ENCODE peak calls at places on chromosomes 5 and 9, in ten cellular contexts. One of them, this sample, is unnamed. For H3K4me1, the result is how much of the 10 kb centered on the place peaks cover.

GRCh38 chr5:158824167-158824882 is 275.4 kb downstream of the EBF1 start:
- DNase-seq in OCI-LY7: peak
- DNase-seq in psoas muscle: no peak
- DNase-seq in IMR-90: no peak
- DNase-seq in heart right ventricle: no peak
- DNase-seq in hepatocyte: no peak
- DNase-seq in keratinocyte: no peak
- DNase-seq in ascending aorta: no peak
- DNase-seq in lower lobe of right lung: no peak
- DNase-seq in prostate gland: no peak
- DNase-seq in this sample: no peak

GRCh38 chr5:124061663-124062062 is 549.7 kb downstream of the CSNK1G3 start:
- DNase-seq in OCI-LY7: no peak
- DNase-seq in psoas muscle: no peak
- DNase-seq in IMR-90: peak
- DNase-seq in heart right ventricle: peak
- DNase-seq in hepatocyte: peak
- DNase-seq in keratinocyte: no peak
- DNase-seq in ascending aorta: no peak
- DNase-seq in lower lobe of right lung: no peak
- DNase-seq in prostate gland: peak
- DNase-seq in this sample: no peak

GRCh38 chr9:125271081-125271480 is 9.5 kb downstream of the GAPVD1 start:
- DNase-seq in OCI-LY7: no peak
- DNase-seq in psoas muscle: no peak
- DNase-seq in IMR-90: no peak
- DNase-seq in heart right ventricle: no peak
- DNase-seq in hepatocyte: no peak
- DNase-seq in keratinocyte: no peak
- DNase-seq in ascending aorta: no peak
- DNase-seq in lower lobe of right lung: no peak
- DNase-seq in prostate gland: no peak
- DNase-seq in this sample: no peak

GRCh38 chr5:14557840-14558239 is 23.8 kb upstream of the OTULINL start:
- DNase-seq in OCI-LY7: no peak
- DNase-seq in psoas muscle: no peak
- DNase-seq in IMR-90: no peak
- DNase-seq in heart right ventricle: no peak
- DNase-seq in hepatocyte: peak
- DNase-seq in keratinocyte: no peak
- DNase-seq in ascending aorta: no peak
- DNase-seq in lower lobe of right lung: no peak
- DNase-seq in prostate gland: no peak
- DNase-seq in this sample: no peak

GRCh38 chr5:124824637-124825158 is 78.3 kb upstream of the ZNF608 start:
- DNase-seq in OCI-LY7: no peak
- DNase-seq in psoas muscle: no peak
- DNase-seq in IMR-90: peak
- DNase-seq in heart right ventricle: no peak
- DNase-seq in hepatocyte: no peak
- DNase-seq in keratinocyte: no peak
- DNase-seq in ascending aorta: no peak
- DNase-seq in lower lobe of right lung: no peak
- DNase-seq in prostate gland: no peak
- DNase-seq in this sample: no peak

GRCh38 chr5:6829150-6829784 is 116.0 kb downstream of the TENT4A start:
- DNase-seq in OCI-LY7: no peak
- DNase-seq in psoas muscle: no peak
- DNase-seq in IMR-90: no peak
- DNase-seq in heart right ventricle: no peak
- DNase-seq in hepatocyte: no peak
- DNase-seq in keratinocyte: no peak
- DNase-seq in ascending aorta: no peak
- DNase-seq in lower lobe of right lung: no peak
- DNase-seq in prostate gland: no peak
- DNase-seq in this sample: no peak

GRCh38 chr5:143217065-143217803 is 186.3 kb downstream of the NR3C1 start:
- DNase-seq in OCI-LY7: no peak
- DNase-seq in psoas muscle: no peak
- DNase-seq in IMR-90: peak
- DNase-seq in heart right ventricle: no peak
- DNase-seq in hepatocyte: peak
- DNase-seq in keratinocyte: no peak
- DNase-seq in ascending aorta: no peak
- DNase-seq in lower lobe of right lung: no peak
- DNase-seq in prostate gland: no peak
- DNase-seq in this sample: no peak

GRCh38 chr5:68007446-68007845 is 208.1 kb upstream of the PIK3R1 start:
- DNase-seq in OCI-LY7: no peak
- DNase-seq in psoas muscle: peak
- DNase-seq in IMR-90: peak
- DNase-seq in heart right ventricle: no peak
- DNase-seq in hepatocyte: peak
- DNase-seq in keratinocyte: no peak
- DNase-seq in ascending aorta: no peak
- DNase-seq in lower lobe of right lung: peak
- DNase-seq in prostate gland: no peak
- DNase-seq in this sample: no peak

GRCh38 chr9:137311171-137311970 is 9.3 kb upstream of the NRARP start:
- DNase-seq in OCI-LY7: no peak
- DNase-seq in psoas muscle: no peak
- DNase-seq in IMR-90: peak
- DNase-seq in heart right ventricle: no peak
- DNase-seq in hepatocyte: peak
- DNase-seq in keratinocyte: no peak
- DNase-seq in ascending aorta: no peak
- DNase-seq in lower lobe of right lung: peak
- DNase-seq in prostate gland: peak
- DNase-seq in this sample: peak

GRCh38 chr5:761206-761771 is 23.2 kb downstream of the ZDHHC11B start:
- DNase-seq in OCI-LY7: no peak
- DNase-seq in psoas muscle: no peak
- DNase-seq in IMR-90: no peak
- DNase-seq in heart right ventricle: no peak
- DNase-seq in hepatocyte: peak
- DNase-seq in keratinocyte: no peak
- DNase-seq in ascending aorta: no peak
- DNase-seq in lower lobe of right lung: no peak
- DNase-seq in prostate gland: no peak
- DNase-seq in this sample: peak

GRCh38 chr5:179285236-179285635 is 60.0 kb downstream of the ADAMTS2 start:
- DNase-seq in OCI-LY7: no peak
- DNase-seq in psoas muscle: peak
- DNase-seq in IMR-90: no peak
- DNase-seq in heart right ventricle: peak
- DNase-seq in hepatocyte: no peak
- DNase-seq in keratinocyte: no peak
- DNase-seq in ascending aorta: no peak
- DNase-seq in lower lobe of right lung: peak
- DNase-seq in prostate gland: no peak
- DNase-seq in this sample: peak

GRCh38 chr9:111896942-111897830 is 572 bp downstream of the UGCG start:
- DNase-seq in OCI-LY7: no peak
- DNase-seq in psoas muscle: peak
- DNase-seq in IMR-90: no peak
- DNase-seq in heart right ventricle: peak
- DNase-seq in hepatocyte: peak
- DNase-seq in keratinocyte: no peak
- DNase-seq in ascending aorta: no peak
- DNase-seq in lower lobe of right lung: peak
- DNase-seq in prostate gland: peak
- DNase-seq in this sample: no peak
- H3K4me1 ChIP-seq in OCI-LY7: under half
- H3K4me1 ChIP-seq in psoas muscle: under half
- H3K4me1 ChIP-seq in IMR-90: under half
- H3K4me1 ChIP-seq in heart right ventricle: under half
- H3K4me1 ChIP-seq in hepatocyte: under half
- H3K4me1 ChIP-seq in keratinocyte: under half
- H3K4me1 ChIP-seq in ascending aorta: under half
- H3K4me1 ChIP-seq in lower lobe of right lung: half or more
- H3K4me1 ChIP-seq in prostate gland: under half
- H3K4me1 ChIP-seq in this sample: under half

GRCh38 chr9:105063665-105064247 is 135.8 kb upstream of the ABCA1 start:
- DNase-seq in OCI-LY7: no peak
- DNase-seq in psoas muscle: no peak
- DNase-seq in IMR-90: peak
- DNase-seq in heart right ventricle: peak
- DNase-seq in hepatocyte: peak
- DNase-seq in keratinocyte: no peak
- DNase-seq in ascending aorta: no peak
- DNase-seq in lower lobe of right lung: no peak
- DNase-seq in prostate gland: no peak
- DNase-seq in this sample: no peak
- H3K4me1 ChIP-seq in OCI-LY7: under half
- H3K4me1 ChIP-seq in psoas muscle: under half
- H3K4me1 ChIP-seq in IMR-90: under half
- H3K4me1 ChIP-seq in heart right ventricle: under half
- H3K4me1 ChIP-seq in hepatocyte: under half
- H3K4me1 ChIP-seq in keratinocyte: under half
- H3K4me1 ChIP-seq in ascending aorta: under half
- H3K4me1 ChIP-seq in lower lobe of right lung: under half
- H3K4me1 ChIP-seq in prostate gland: under half
- H3K4me1 ChIP-seq in this sample: under half

DNA sequence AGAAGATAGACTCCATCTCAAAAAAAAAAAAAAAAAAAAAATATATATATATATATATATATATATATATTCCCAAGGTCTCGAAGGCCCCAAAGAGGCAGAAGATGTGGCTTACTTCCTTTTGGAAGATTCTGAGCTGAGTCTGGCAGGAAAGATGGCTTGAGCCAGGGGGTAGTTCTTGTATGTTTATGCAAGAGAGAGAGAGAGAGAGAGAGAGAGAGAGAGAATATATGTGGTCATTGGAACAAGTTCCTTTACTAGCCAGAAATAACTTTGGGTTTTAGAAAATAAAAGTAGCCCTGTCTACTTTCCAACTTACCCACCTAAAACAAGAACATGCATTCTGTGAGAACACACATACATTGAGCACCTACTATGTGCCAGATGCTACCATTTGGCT is 17.6 kb downstream of the NCS1 start:
- DNase-seq in OCI-LY7: no peak
- DNase-seq in psoas muscle: no peak
- DNase-seq in IMR-90: peak
- DNase-seq in heart right ventricle: no peak
- DNase-seq in hepatocyte: no peak
- DNase-seq in keratinocyte: no peak
- DNase-seq in ascending aorta: no peak
- DNase-seq in lower lobe of right lung: no peak
- DNase-seq in prostate gland: no peak
- DNase-seq in this sample: no peak
- H3K4me1 ChIP-seq in OCI-LY7: under half
- H3K4me1 ChIP-seq in psoas muscle: under half
- H3K4me1 ChIP-seq in IMR-90: under half
- H3K4me1 ChIP-seq in heart right ventricle: under half
- H3K4me1 ChIP-seq in hepatocyte: under half
- H3K4me1 ChIP-seq in keratinocyte: under half
- H3K4me1 ChIP-seq in ascending aorta: under half
- H3K4me1 ChIP-seq in lower lobe of right lung: under half
- H3K4me1 ChIP-seq in prostate gland: under half
- H3K4me1 ChIP-seq in this sample: under half

DNA sequence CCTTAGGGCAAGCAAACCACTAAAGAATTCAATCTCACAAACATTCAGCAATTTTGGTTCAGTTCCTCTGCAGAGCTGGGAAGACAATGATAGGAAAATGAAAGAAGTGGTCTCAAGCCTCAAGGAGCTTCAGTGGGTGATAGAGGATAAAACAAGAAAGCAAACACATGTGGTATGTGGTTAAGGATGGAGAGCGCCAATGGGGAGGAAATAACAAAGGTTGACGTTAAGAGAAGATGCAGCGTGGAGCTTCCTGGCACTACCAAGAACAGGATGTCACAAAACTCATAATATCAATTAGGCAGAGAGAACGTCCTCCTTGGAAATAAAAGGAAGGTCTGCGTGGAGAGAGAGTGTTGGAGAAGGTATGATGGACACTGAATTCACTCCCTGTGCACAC is 411.4 kb upstream of the DAP start:
- DNase-seq in OCI-LY7: no peak
- DNase-seq in psoas muscle: no peak
- DNase-seq in IMR-90: no peak
- DNase-seq in heart right ventricle: no peak
- DNase-seq in hepatocyte: no peak
- DNase-seq in keratinocyte: no peak
- DNase-seq in ascending aorta: no peak
- DNase-seq in lower lobe of right lung: no peak
- DNase-seq in prostate gland: no peak
- DNase-seq in this sample: no peak
- H3K4me1 ChIP-seq in OCI-LY7: under half
- H3K4me1 ChIP-seq in psoas muscle: under half
- H3K4me1 ChIP-seq in IMR-90: under half
- H3K4me1 ChIP-seq in heart right ventricle: under half
- H3K4me1 ChIP-seq in hepatocyte: under half
- H3K4me1 ChIP-seq in keratinocyte: under half
- H3K4me1 ChIP-seq in ascending aorta: under half
- H3K4me1 ChIP-seq in lower lobe of right lung: under half
- H3K4me1 ChIP-seq in prostate gland: under half
- H3K4me1 ChIP-seq in this sample: under half

GRCh38 chr5:173237821-173238220 is 2.8 kb upstream of the NKX2-5 start:
- DNase-seq in OCI-LY7: no peak
- DNase-seq in psoas muscle: no peak
- DNase-seq in IMR-90: no peak
- DNase-seq in heart right ventricle: no peak
- DNase-seq in hepatocyte: no peak
- DNase-seq in keratinocyte: no peak
- DNase-seq in ascending aorta: no peak
- DNase-seq in lower lobe of right lung: no peak
- DNase-seq in prostate gland: no peak
- DNase-seq in this sample: no peak

GRCh38 chr5:173239233-173239593 is 4.2 kb upstream of the NKX2-5 start:
- DNase-seq in OCI-LY7: no peak
- DNase-seq in psoas muscle: no peak
- DNase-seq in IMR-90: no peak
- DNase-seq in heart right ventricle: no peak
- DNase-seq in hepatocyte: no peak
- DNase-seq in keratinocyte: no peak
- DNase-seq in ascending aorta: no peak
- DNase-seq in lower lobe of right lung: no peak
- DNase-seq in prostate gland: no peak
- DNase-seq in this sample: no peak

GRCh38 chr5:173238312-173239232 is 3.6 kb upstream of the NKX2-5 start:
- DNase-seq in OCI-LY7: no peak
- DNase-seq in psoas muscle: no peak
- DNase-seq in IMR-90: no peak
- DNase-seq in heart right ventricle: no peak
- DNase-seq in hepatocyte: no peak
- DNase-seq in keratinocyte: no peak
- DNase-seq in ascending aorta: no peak
- DNase-seq in lower lobe of right lung: no peak
- DNase-seq in prostate gland: no peak
- DNase-seq in this sample: no peak

GRCh38 chr5:173235499-173236394 is 741 bp upstream of the NKX2-5 start:
- DNase-seq in OCI-LY7: no peak
- DNase-seq in psoas muscle: no peak
- DNase-seq in IMR-90: no peak
- DNase-seq in heart right ventricle: no peak
- DNase-seq in hepatocyte: no peak
- DNase-seq in keratinocyte: no peak
- DNase-seq in ascending aorta: no peak
- DNase-seq in lower lobe of right lung: no peak
- DNase-seq in prostate gland: no peak
- DNase-seq in this sample: no peak

GRCh38 chr5:173236531-173237501 is 1.8 kb upstream of the NKX2-5 start:
- DNase-seq in OCI-LY7: no peak
- DNase-seq in psoas muscle: no peak
- DNase-seq in IMR-90: no peak
- DNase-seq in heart right ventricle: no peak
- DNase-seq in hepatocyte: no peak
- DNase-seq in keratinocyte: no peak
- DNase-seq in ascending aorta: no peak
- DNase-seq in lower lobe of right lung: no peak
- DNase-seq in prostate gland: no peak
- DNase-seq in this sample: no peak
- H3K4me1 ChIP-seq in OCI-LY7: under half
- H3K4me1 ChIP-seq in psoas muscle: under half
- H3K4me1 ChIP-seq in IMR-90: under half
- H3K4me1 ChIP-seq in heart right ventricle: under half
- H3K4me1 ChIP-seq in hepatocyte: under half
- H3K4me1 ChIP-seq in keratinocyte: under half
- H3K4me1 ChIP-seq in ascending aorta: under half
- H3K4me1 ChIP-seq in lower lobe of right lung: under half
- H3K4me1 ChIP-seq in prostate gland: under half
- H3K4me1 ChIP-seq in this sample: under half

This sample was measured in RWPE2.